ENCODE peak calls at places on chromosomes 16 and 17, in five cellular contexts. D is stomach, V is tibial nerve, O is body of pancreas, A is right atrium auricular region. T is an unnamed sample. For H3K9me3, the result is how much of the 10 kb centered on the place peaks cover.

GRCh38 chr16:58099097-58099955 is 29.9 kb downstream of the CFAP20 start:
- DNase-seq in D (no peak), V (no peak), O (no peak), A (no peak), T (no peak)

GRCh38 chr17:17159571-17159970 is 46.6 kb downstream of the PLD6 start:
- DNase-seq in D (no peak), V (no peak), O (no peak), A (no peak), T (no peak)

GRCh38 chr17:80259642-80260535 is 763 bp upstream of the RNF213 start:
- DNase-seq in D (peak), V (peak), O (peak), A (peak), T (peak)

GRCh38 chr16:11165349-11165748 is 90.7 kb downstream of the SOCS1 start:
- DNase-seq in D (no peak), V (no peak), O (no peak), A (no peak), T (no peak)

GRCh38 chr16:56993204-56993603 is 3.8 kb downstream of the NLRC5 start:
- DNase-seq in D (no peak), V (no peak), O (no peak), A (no peak), T (no peak)

GRCh38 chr17:81053043-81053970 is 18.4 kb downstream of the BAIAP2 start:
- DNase-seq in D (no peak), V (no peak), O (no peak), A (no peak), T (no peak)

GRCh38 chr16:50509521-50510341 is 38.5 kb upstream of the NKD1 start:
- DNase-seq in D (peak), V (peak), O (no peak), A (peak), T (no peak)

GRCh38 chr17:38911081-38911730 is 14.2 kb upstream of the LASP1NB start:
- DNase-seq in D (no peak), V (no peak), O (no peak), A (no peak), T (no peak)

GRCh38 chr16:80981103-80981502 is 25.6 kb downstream of the CMC2 start:
- DNase-seq in D (no peak), V (no peak), O (no peak), A (no peak), T (no peak)

GRCh38 chr16:16158082-16158658 is 65.1 kb downstream of the ABCC6 start:
- DNase-seq in D (no peak), V (no peak), O (no peak), A (no peak), T (no peak)

GRCh38 chr17:66283971-66284370 is 18.4 kb upstream of the PRKCA start:
- DNase-seq in D (no peak), V (no peak), O (no peak), A (peak), T (no peak)

GRCh38 chr17:69560987-69561441 is 146.5 kb downstream of the MAP2K6 start:
- DNase-seq in D (no peak), V (no peak), O (no peak), A (no peak), T (no peak)

GRCh38 chr16:11138769-11139623 is 117.0 kb downstream of the SOCS1 start:
- DNase-seq in D (no peak), V (peak), O (no peak), A (no peak), T (no peak)

GRCh38 chr17:77308768-77309726 is 168.3 kb downstream of the SEC14L1 start:
- DNase-seq in D (no peak), V (no peak), O (no peak), A (no peak), T (no peak)

GRCh38 chr16:69940676-69941075 is 10.5 kb upstream of the CLEC18A start:
- DNase-seq in D (no peak), V (peak), O (no peak), A (no peak), T (no peak)

GRCh38 chr16:11624205-11624604 is 37.5 kb upstream of the LITAF start:
- DNase-seq in D (no peak), V (no peak), O (no peak), A (no peak), T (no peak)

GRCh38 chr17:80097307-80097630 is 4.1 kb upstream of the GAA start:
- DNase-seq in D (no peak), V (no peak), O (no peak), A (no peak), T (no peak)

GRCh38 chr17:14427914-14428639 is 127.2 kb downstream of the HS3ST3B1 start:
- DNase-seq in D (no peak), V (no peak), O (no peak), A (no peak), T (no peak)

GRCh38 chr17:76879254-76879653 is 11.1 kb downstream of the MGAT5B start:
- DNase-seq in D (no peak), V (no peak), O (no peak), A (no peak), T (no peak)

GRCh38 chr16:17266606-17267313 is 204.0 kb downstream of the XYLT1 start:
- DNase-seq in D (peak), V (no peak), O (peak), A (no peak), T (no peak)

GRCh38 chr17:3962217-3963069 is 1.8 kb downstream of the ATP2A3 start:
- DNase-seq in D (no peak), V (no peak), O (no peak), A (no peak), T (no peak)

GRCh38 chr16:50288920-50289319 is 22.6 kb downstream of the ADCY7 start:
- DNase-seq in D (no peak), V (no peak), O (no peak), A (no peak), T (no peak)

GRCh38 chr17:82283208-82283749 is 9.8 kb upstream of the CSNK1D start:
- DNase-seq in D (no peak), V (no peak), O (no peak), A (no peak), T (no peak)

GRCh38 chr17:70017112-70017511 is 57.9 kb upstream of the KCNJ16 start:
- DNase-seq in D (no peak), V (no peak), O (no peak), A (no peak), T (no peak)

GRCh38 chr16:16038950-16039349 is 89.5 kb downstream of the ABCC1 start:
- DNase-seq in D (no peak), V (no peak), O (no peak), A (no peak), T (no peak)

GRCh38 chr17:49101054-49101534 is 31.5 kb upstream of the B4GALNT2 start:
- DNase-seq in D (peak), V (no peak), O (peak), A (no peak), T (no peak)

GRCh38 chr17:77790143-77790829 is 168.2 kb upstream of the TNRC6C start:
- DNase-seq in D (no peak), V (no peak), O (no peak), A (no peak), T (no peak)

GRCh38 chr17:65797809-65798208 is 236.4 kb upstream of the AXIN2 start:
- DNase-seq in D (no peak), V (no peak), O (no peak), A (no peak), T (no peak)

DNA sequence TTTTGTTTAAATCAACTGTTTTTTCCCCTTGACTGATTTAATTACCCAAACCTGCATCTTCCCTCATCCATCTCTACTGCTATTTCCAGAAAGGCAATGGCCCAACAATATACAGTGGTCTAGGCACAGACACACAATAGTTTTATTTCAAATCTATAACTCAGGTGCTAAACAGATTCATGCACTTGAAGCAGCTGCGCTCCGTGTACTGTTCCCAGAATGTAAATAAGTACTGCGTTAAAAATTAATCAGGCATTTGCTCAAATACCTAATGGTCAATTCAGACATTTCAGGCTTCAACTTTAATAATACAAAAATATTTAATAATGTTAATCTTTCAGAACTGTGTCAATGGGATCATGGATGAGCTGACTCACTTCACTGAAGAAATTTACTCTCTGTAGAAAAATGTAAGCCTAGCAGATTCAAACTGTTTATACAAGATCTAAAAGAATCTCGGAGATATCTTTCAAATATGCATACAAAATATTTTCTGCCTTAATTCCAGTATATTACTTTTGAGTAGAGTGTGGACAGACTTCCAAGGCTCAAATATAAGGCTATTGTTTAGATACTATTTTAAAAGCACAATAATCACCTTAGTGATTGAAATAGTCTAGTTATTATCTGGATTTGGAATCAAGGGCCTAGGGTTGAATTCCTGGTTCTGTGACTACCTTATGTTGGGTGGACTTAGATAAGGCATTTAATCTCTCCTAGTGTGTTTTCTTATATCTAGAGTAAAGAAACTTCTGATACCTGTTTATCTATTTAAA is 97.4 kb upstream of the PSMD7 start:
- DNase-seq in D (no peak), V (no peak), O (peak), A (no peak), T (no peak)
- H3K9me3 ChIP-seq in D (under half), V (under half), O (under half), A (under half), T (under half)

DNA sequence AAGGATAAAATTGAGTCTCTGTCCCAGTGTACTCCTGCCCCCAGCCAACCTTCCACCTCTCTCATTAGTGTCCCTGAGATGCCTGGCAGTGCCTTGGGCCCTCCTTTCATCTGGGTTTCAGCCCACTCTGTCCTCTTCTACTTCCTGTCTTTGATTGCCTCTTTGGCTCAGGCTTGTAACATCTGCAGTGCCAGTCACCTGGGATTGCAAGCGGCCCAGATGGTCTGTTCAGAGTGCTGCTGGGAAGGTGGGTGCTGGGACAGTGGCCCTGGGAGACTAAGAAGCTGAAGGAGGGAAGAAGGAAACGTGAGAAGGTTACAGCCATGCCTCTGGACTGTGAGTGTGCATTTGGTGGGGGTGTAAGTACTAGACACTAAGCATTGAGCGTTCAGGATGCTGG is 2177.4 kb downstream of the TP53TG3F start:
- DNase-seq in D (no peak), V (no peak), O (no peak), A (no peak), T (no peak)
- H3K9me3 ChIP-seq in D (under half), V (under half), O (under half), A (under half), T (under half)

DNA sequence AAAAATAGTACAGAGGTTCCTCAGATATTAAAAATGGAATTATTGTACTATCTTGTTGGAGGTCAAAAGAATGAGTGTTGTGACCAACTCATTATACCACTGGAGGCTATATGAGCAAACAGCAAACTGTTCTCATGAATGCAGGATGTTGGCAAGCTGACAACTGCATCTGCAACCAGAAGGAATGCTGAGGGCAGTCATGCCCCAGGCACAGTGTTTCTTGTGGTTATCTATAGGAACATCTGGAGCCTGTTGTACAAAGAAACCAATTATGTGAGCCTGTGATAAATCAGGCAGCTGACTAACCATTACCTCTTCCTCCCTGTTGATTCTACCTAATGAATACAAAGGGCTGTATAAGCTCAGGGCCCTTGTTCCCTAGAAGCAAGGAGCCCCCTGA is 2057.1 kb downstream of the TP53TG3F start:
- DNase-seq in D (no peak), V (no peak), O (no peak), A (no peak), T (no peak)
- H3K9me3 ChIP-seq in D (under half), V (under half), O (under half), A (under half), T (under half)

GRCh38 chr16:86165479-86165878 is 266.5 kb downstream of the IRF8 start:
- DNase-seq in D (no peak), V (no peak), O (no peak), A (no peak), T (no peak)
- H3K9me3 ChIP-seq in D (under half), V (under half), O (under half), A (under half), T (under half)

GRCh38 chr16:13554643-13555042 is 365.3 kb upstream of the ERCC4 start:
- DNase-seq in D (no peak), V (no peak), O (no peak), A (no peak), T (no peak)
- H3K9me3 ChIP-seq in D (under half), V (under half), O (under half), A (under half), T (under half)

GRCh38 chr16:35298460-35299243 is 1839.2 kb downstream of the TP53TG3F start:
- DNase-seq in D (no peak), V (no peak), O (no peak), A (no peak), T (no peak)

GRCh38 chr16:35296962-35297653 is 1837.7 kb downstream of the TP53TG3F start:
- DNase-seq in D (no peak), V (no peak), O (no peak), A (no peak), T (no peak)

DNA sequence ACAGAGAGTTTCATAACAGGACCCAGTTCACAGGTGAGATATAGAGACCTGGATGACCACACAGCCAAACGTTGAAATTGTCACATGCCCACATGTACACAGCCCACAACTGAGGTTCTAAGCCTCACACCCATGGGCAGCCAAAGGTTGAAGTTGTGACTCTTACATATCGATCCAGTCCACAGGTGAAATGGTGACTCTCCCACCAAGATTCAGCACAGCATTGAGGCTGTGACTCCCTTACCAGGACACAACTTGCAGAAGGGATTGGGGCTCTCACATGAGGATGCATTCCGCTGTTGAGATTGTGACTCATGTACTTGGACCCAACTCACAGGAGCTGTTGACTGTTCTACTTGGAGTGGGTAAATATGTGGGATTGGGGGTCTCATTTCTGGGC is 1836.4 kb downstream of the TP53TG3F start:
- DNase-seq in D (no peak), V (no peak), O (no peak), A (no peak), T (no peak)
- H3K9me3 ChIP-seq in D (under half), V (under half), O (under half), A (under half), T (under half)

GRCh38 chr16:35751191-35751941 is 2292.0 kb downstream of the TP53TG3F start:
- DNase-seq in D (no peak), V (no peak), O (no peak), A (peak), T (no peak)

GRCh38 chr16:35753559-35754390 is 2294.4 kb downstream of the TP53TG3F start:
- DNase-seq in D (no peak), V (no peak), O (peak), A (peak), T (no peak)

GRCh38 chr16:35752012-35752772 is 2292.8 kb downstream of the TP53TG3F start:
- DNase-seq in D (no peak), V (no peak), O (peak), A (peak), T (no peak)

GRCh38 chr16:35752773-35753558 is 2293.6 kb downstream of the TP53TG3F start:
- DNase-seq in D (no peak), V (no peak), O (peak), A (peak), T (no peak)

GRCh38 chr16:35754391-35755369 is 2295.3 kb downstream of the TP53TG3F start:
- DNase-seq in D (no peak), V (no peak), O (no peak), A (peak), T (no peak)
- H3K9me3 ChIP-seq in D (half or more), V (half or more), O (under half), A (under half), T (under half)

GRCh38 chr17:73725794-73726193 is 81.5 kb upstream of the SDK2 start:
- DNase-seq in D (no peak), V (no peak), O (no peak), A (no peak), T (no peak)
- H3K9me3 ChIP-seq in D (under half), V (under half), O (under half), A (under half), T (under half)